ENCODE peak calls at places on chromosomes 1 and 21, in nine cellular contexts. D, I, Q, R, F, T, W, Z and B are unnamed samples.

GRCh38 chr1:109307363-109308021 is 681 bp upstream of the MYBPHL start:
- DNase-seq in Z (no peak), Q (no peak), F (no peak), W (peak), I (no peak), T (peak), R (no peak), D (peak), B (no peak)

GRCh38 chr1:101996830-101997485 is at the start of gene OLFM3:
- DNase-seq in F (peak), D (peak), W (no peak), R (no peak), Q (no peak), Z (no peak), T (peak), I (no peak), B (no peak)

GRCh38 chr1:151475175-151475574 is 15.9 kb upstream of the POGZ start:
- DNase-seq in W (no peak), T (no peak), I (no peak), Z (no peak), F (no peak), R (peak), Q (no peak), D (no peak), B (no peak)

GRCh38 chr1:212415107-212415841 is 588 bp upstream of the PACC1 start:
- DNase-seq in Q (no peak), F (no peak), W (no peak), Z (no peak), R (no peak), D (no peak), T (no peak), I (no peak), B (no peak)

GRCh38 chr1:24327886-24328285 is 8.7 kb downstream of the GRHL3 start:
- DNase-seq in T (no peak), I (no peak), Q (no peak), F (no peak), R (peak), Z (no peak), W (no peak), D (no peak), B (no peak)

GRCh38 chr1:95974586-95974985 is 740.6 kb downstream of the RWDD3 start:
- DNase-seq in R (peak), Q (no peak), F (no peak), I (no peak), W (no peak), Z (no peak), D (no peak), T (no peak), B (no peak)

GRCh38 chr1:221907531-221907930 is 165.6 kb upstream of the DUSP10 start:
- DNase-seq in R (no peak), F (no peak), T (no peak), Z (no peak), I (no peak), D (no peak), Q (no peak), W (no peak), B (no peak)

GRCh38 chr1:20348326-20348910 is 57.7 kb downstream of the VWA5B1 start:
- DNase-seq in Q (no peak), I (no peak), Z (no peak), D (no peak), T (no peak), W (no peak), R (no peak), F (no peak), B (no peak)

GRCh38 chr1:192974701-192975100 is 84.5 kb downstream of the UCHL5 start:
- DNase-seq in Q (no peak), Z (no peak), I (no peak), D (no peak), W (no peak), T (no peak), F (no peak), R (peak), B (no peak)

GRCh38 chr21:38439957-38440356 is 58.3 kb downstream of the ERG start:
- DNase-seq in I (no peak), T (no peak), R (no peak), Q (no peak), W (no peak), Z (no peak), F (no peak), D (no peak), B (no peak)

GRCh38 chr1:228035844-228036243 is 29.0 kb downstream of the WNT3A start:
- DNase-seq in F (no peak), R (no peak), T (no peak), I (no peak), D (no peak), Z (no peak), Q (no peak), W (peak), B (no peak)

GRCh38 chr1:94729287-94729686 is 90.9 kb upstream of the SLC44A3 start:
- DNase-seq in W (no peak), Q (no peak), R (peak), D (no peak), Z (no peak), F (no peak), I (no peak), T (peak), B (no peak)

GRCh38 chr1:43348809-43349593 is 9.8 kb upstream of the CDC20 start:
- DNase-seq in Z (peak), T (peak), I (peak), D (peak), F (peak), Q (peak), W (peak), R (no peak), B (peak)

GRCh38 chr1:222049176-222049575 is 307.3 kb upstream of the DUSP10 start:
- DNase-seq in T (no peak), R (no peak), D (no peak), W (no peak), I (no peak), Q (no peak), F (no peak), Z (no peak), B (no peak)

GRCh38 chr21:15631342-15631741 is 98.4 kb upstream of the USP25 start:
- DNase-seq in Z (no peak), R (peak), D (no peak), I (peak), T (no peak), Q (no peak), W (no peak), F (no peak), B (peak)

GRCh38 chr1:59831529-59831928 is 16.8 kb downstream of the HOOK1 start:
- DNase-seq in F (no peak), Q (no peak), D (no peak), T (no peak), W (no peak), R (no peak), Z (no peak), I (no peak), B (no peak)

GRCh38 chr21:36768496-36768895 is 69.6 kb downstream of the SIM2 start:
- DNase-seq in W (no peak), F (no peak), I (no peak), Q (no peak), D (no peak), Z (no peak), T (no peak), R (no peak), B (no peak)

GRCh38 chr21:41924355-41924754 is 29.5 kb downstream of the C2CD2 start:
- DNase-seq in Q (no peak), D (no peak), T (peak), Z (no peak), F (no peak), W (no peak), R (peak), I (no peak), B (no peak)

GRCh38 chr1:85048296-85049064 is at the start of gene MCOLN3:
- DNase-seq in I (peak), Z (peak), W (no peak), R (no peak), T (peak), F (peak), D (no peak), Q (no peak), B (peak)

GRCh38 chr1:206014591-206014990 is 9.1 kb downstream of the CTSE start:
- DNase-seq in Q (no peak), D (no peak), F (no peak), I (no peak), R (no peak), W (no peak), T (no peak), Z (no peak), B (no peak)

GRCh38 chr1:108570128-108570527 is 10.2 kb downstream of the EEIG2 start:
- DNase-seq in Q (no peak), R (peak), F (no peak), W (no peak), T (no peak), Z (no peak), D (peak), I (peak), B (peak)

GRCh38 chr1:42758641-42759040 is 8.2 kb downstream of the P3H1 start:
- DNase-seq in Q (no peak), T (no peak), D (no peak), R (no peak), I (no peak), Z (no peak), W (no peak), F (no peak), B (no peak)

GRCh38 chr1:13687361-13687760 is 12.6 kb upstream of the PRDM2 start:
- DNase-seq in W (no peak), T (no peak), F (no peak), I (no peak), R (no peak), Q (no peak), D (no peak), Z (no peak), B (no peak)

GRCh38 chr1:43058545-43059360 is 100.1 kb upstream of the SLC2A1 start:
- DNase-seq in D (no peak), T (peak), R (peak), Z (no peak), Q (no peak), I (no peak), F (no peak), W (no peak), B (peak)

DNA sequence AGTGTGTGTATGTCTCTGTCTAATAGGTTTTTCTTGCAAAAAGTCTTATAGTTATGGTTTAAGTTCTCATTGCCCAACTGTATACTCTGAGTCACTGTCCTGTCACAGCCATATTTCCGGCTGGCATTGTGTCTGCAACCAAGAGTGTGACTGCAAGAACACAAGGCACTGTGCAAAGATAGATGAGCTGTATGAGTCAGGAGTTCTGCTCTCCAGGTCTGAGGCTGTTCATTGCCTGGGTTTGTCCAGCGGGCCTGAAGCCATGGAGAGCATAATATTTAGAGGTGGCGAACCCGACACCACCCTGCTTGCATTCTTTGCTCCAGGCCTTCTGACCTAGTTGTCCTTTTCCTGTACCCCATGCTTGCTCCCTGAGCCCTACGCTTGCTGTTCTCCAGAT is 50.9 kb upstream of the CNIH3 start:
- DNase-seq in T (peak), F (peak), Q (no peak), R (peak), I (peak), Z (no peak), D (peak), W (no peak), B (peak)
- TF ChIP-seq POLR2A in T (no peak), F (no peak), Q (no peak), R (no peak), I (no peak), Z (no peak), D (no peak), W (no peak), B (no peak)

GRCh38 chr21:44844256-44844655 is 26.4 kb upstream of the SUMO3 start:
- DNase-seq in W (no peak), Z (no peak), D (no peak), I (no peak), Q (no peak), T (no peak), F (no peak), R (no peak), B (no peak)

GRCh38 chr21:44846485-44847260 is 26.8 kb downstream of the PTTG1IP start:
- DNase-seq in T (peak), F (peak), Q (peak), D (peak), W (peak), Z (peak), R (peak), I (no peak), B (no peak)

GRCh38 chr21:44846201-44846484 is 27.3 kb downstream of the PTTG1IP start:
- DNase-seq in F (no peak), Z (no peak), T (no peak), Q (no peak), I (no peak), R (no peak), W (no peak), D (no peak), B (no peak)

GRCh38 chr21:44847261-44848056 is 26.0 kb downstream of the PTTG1IP start:
- DNase-seq in D (no peak), T (no peak), R (no peak), I (no peak), Q (no peak), Z (no peak), W (peak), F (no peak), B (no peak)

GRCh38 chr21:44845418-44846200 is 27.7 kb upstream of the SUMO3 start:
- DNase-seq in Z (no peak), Q (peak), W (peak), F (peak), I (peak), D (peak), T (peak), R (peak), B (no peak)
- TF ChIP-seq POLR2A in Z (no peak), Q (no peak), W (no peak), F (no peak), I (no peak), D (no peak), T (no peak), R (no peak), B (no peak)

GRCh38 chr1:207454046-207454964 is at the start of gene CR2:
- DNase-seq in I (peak), F (peak), Z (peak), Q (peak), T (peak), D (peak), W (peak), R (no peak), B (no peak)
- TF ChIP-seq POLR2A in I (no peak), F (no peak), Z (no peak), Q (no peak), T (no peak), D (no peak), W (no peak), R (no peak), B (no peak)

GRCh38 chr1:26169669-26170471 is at the start of gene ZNF593:
- DNase-seq in T (peak), R (peak), Z (peak), I (peak), Q (peak), D (peak), F (peak), W (peak), B (peak)
- TF ChIP-seq POLR2A in T (peak), R (peak), Z (peak), I (peak), Q (peak), D (peak), F (peak), W (no peak), B (peak)

DNA sequence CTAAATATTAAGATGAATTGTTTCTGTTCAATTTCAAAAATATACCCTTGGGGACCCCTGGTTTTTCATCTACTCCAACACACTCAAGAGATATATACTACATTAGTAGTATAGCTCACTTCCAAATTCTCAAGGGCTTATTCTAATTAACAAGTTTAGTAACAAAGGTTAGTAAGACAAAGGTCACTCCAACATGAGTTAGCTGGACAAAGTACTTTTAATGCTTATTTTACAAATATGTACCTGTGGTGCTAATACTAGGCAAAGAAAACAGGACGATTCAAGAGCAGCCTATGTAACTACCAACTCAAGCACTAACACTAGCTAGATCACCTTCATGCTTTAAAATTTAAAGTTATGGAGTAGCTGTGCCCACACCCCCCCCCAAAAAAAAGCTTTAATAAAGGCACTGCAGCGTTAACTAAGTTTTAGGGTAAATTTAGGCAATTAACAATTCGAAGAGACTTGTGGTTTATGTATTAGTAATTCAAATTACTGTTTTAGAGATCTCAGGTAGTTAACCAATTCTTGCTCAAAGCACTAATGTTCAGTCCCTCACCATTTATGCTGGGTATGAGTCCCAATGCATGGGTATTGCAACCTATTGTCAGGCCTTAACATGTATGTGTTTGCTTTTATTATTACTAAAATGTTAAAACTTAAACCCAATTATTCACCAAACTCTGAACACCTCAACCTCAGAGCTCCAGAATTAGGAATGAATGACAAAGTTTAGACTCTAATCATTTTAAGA is 14.1 kb downstream of the HNRNPU start:
- DNase-seq in W (no peak), T (no peak), F (no peak), Q (no peak), R (no peak), Z (no peak), I (no peak), D (no peak), B (no peak)
- TF ChIP-seq POLR2A in W (no peak), T (no peak), F (no peak), Q (no peak), R (peak), Z (no peak), I (no peak), D (peak), B (no peak)

GRCh38 chr1:45684402-45684801 is 1.9 kb downstream of the GPBP1L1 start:
- DNase-seq in F (no peak), Q (no peak), I (no peak), W (no peak), Z (no peak), T (no peak), D (no peak), R (no peak), B (no peak)

GRCh38 chr1:45685308-45686080 is 839 bp downstream of the GPBP1L1 start:
- DNase-seq in T (no peak), R (peak), W (no peak), F (no peak), D (no peak), Q (peak), Z (peak), I (peak), B (no peak)

GRCh38 chr1:45687014-45687752 is 798 bp upstream of the TMEM69 start:
- DNase-seq in T (peak), R (peak), I (peak), F (peak), W (peak), Q (peak), Z (peak), D (peak), B (peak)

GRCh38 chr1:45687753-45688737 is at the start of gene TMEM69:
- DNase-seq in D (peak), T (peak), R (peak), Q (peak), W (peak), F (peak), Z (peak), I (peak), B (peak)

GRCh38 chr1:45686081-45687013 is at the start of gene GPBP1L1:
- DNase-seq in T (peak), Q (peak), R (peak), Z (peak), I (peak), W (peak), D (peak), F (peak), B (peak)
- TF ChIP-seq POLR2A in T (peak), Q (peak), R (peak), Z (peak), I (peak), W (no peak), D (peak), F (peak), B (peak)

GRCh38 chr1:209743145-209743482 is 12.7 kb upstream of the TRAF3IP3 start:
- DNase-seq in Z (no peak), W (no peak), Q (peak), D (no peak), T (peak), R (peak), F (peak), I (no peak), B (no peak)
- TF ChIP-seq POLR2A in Z (no peak), W (no peak), Q (no peak), D (no peak), T (no peak), R (no peak), F (no peak), I (no peak), B (peak)

GRCh38 chr1:231628207-231628876 is 1.8 kb downstream of the DISC1 start:
- DNase-seq in Q (no peak), W (no peak), Z (no peak), T (no peak), F (no peak), R (peak), D (peak), I (no peak), B (no peak)
- TF ChIP-seq POLR2A in Q (no peak), W (no peak), Z (no peak), T (no peak), F (no peak), R (no peak), D (no peak), I (no peak), B (no peak)

DNA sequence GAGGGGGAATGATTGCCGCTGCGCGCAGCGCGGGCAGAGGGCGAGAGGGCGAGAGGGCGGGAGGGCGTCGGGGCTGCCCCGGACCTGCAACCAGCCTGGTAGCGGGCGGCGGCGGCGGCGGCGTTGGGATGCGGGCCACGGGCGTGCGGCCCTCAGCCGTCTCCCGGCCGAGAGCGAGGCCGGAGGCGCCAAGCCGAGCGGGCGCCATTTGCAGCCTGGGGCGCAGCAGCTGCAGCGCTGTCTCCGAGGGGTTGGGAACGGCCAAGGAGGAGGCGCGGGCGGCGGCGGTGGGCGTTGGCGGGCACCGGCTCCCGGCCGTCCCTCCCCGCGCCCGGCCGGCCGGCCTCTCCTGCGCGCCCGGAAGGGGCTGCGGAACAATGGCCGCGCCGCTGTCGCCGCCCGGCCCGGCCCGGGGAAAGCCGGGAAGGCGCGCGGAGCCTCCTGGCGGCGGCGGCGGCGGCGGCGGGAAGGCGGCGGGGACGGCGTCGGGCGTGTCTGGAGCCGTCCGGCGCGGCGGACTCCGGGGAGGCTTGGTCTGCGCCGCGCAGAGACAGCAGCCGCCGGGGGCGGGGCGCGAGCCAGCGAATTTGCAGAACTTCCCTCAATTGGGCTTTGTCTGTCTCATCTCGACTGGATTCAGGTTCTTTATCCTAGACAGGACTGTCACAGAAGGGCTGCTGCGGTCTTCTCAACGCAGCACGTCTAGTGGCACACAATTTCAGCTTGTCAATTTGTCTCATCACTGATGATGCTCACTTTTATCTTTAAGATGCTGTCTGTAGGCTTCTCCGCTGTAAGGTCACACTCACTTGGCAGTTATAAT is 35.7 kb downstream of the ZBTB8B start:
- DNase-seq in D (no peak), F (peak), T (peak), I (peak), Z (peak), W (peak), Q (peak), R (peak), B (peak)
- TF ChIP-seq POLR2A in D (no peak), F (peak), T (peak), I (no peak), Z (no peak), W (no peak), Q (peak), R (no peak), B (no peak)

DNA sequence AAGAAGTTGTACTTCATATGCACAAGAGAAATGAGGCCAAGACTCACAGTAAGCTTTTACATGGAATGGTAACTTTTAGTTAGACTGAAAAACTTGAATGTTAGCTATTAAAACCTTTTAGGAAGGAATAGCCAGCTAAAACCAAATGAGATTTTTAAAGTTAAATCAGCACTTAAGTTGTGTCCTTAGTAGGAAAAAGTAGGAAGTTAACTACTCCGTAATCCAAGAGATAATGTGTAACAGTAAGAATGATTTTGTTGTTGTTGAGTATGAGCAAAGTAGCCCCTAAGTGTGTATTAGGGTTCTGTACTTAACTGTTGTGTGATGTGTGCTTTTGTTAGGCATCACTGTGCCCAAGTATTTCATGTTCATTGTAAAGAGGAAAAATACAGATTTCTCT is 13.2 kb downstream of the TARDBP start:
- DNase-seq in R (no peak), D (no peak), T (no peak), W (no peak), Z (no peak), I (no peak), Q (no peak), F (no peak), B (no peak)
- TF ChIP-seq POLR2A in R (no peak), D (no peak), T (no peak), W (no peak), Z (no peak), I (no peak), Q (no peak), F (no peak), B (no peak)